ENCODE peak calls at places on chromosomes 11 and 22, in five cellular contexts. T is neuronal stem cell, J is H9, H is H1, U is mesenchymal stem cell. B is an unnamed sample.

GRCh38 chr22:28983788-28984441 is 77.7 kb downstream of the C22orf31 start:
- DNase-seq in U (no peak), J (no peak), H (no peak), T (no peak), B (peak)

GRCh38 chr11:131278472-131278871 is 91.9 kb upstream of the NTM start:
- DNase-seq in H (no peak), J (no peak), U (no peak), T (no peak), B (no peak)

GRCh38 chr11:3947084-3947483 is 91.6 kb downstream of the STIM1 start:
- DNase-seq in T (no peak), U (peak), J (no peak), H (no peak), B (no peak)

GRCh38 chr22:32788884-32789624 is 12.5 kb upstream of the TIMP3 start:
- DNase-seq in H (no peak), J (no peak), U (no peak), T (no peak), B (peak)

GRCh38 chr22:31082606-31083376 is 1.7 kb downstream of the SMTN start:
- DNase-seq in T (no peak), J (peak), H (peak), U (peak), B (peak)

GRCh38 chr11:133123371-133123770 is 408.9 kb downstream of the OPCML start:
- DNase-seq in U (no peak), H (no peak), J (no peak), T (no peak), B (no peak)

GRCh38 chr22:40703174-40703573 is 23.9 kb downstream of the MCHR1 start:
- DNase-seq in U (no peak), T (no peak), J (no peak), H (no peak), B (no peak)

GRCh38 chr11:18243783-18244362 is 4.6 kb downstream of the SAA2 start:
- DNase-seq in T (peak), J (peak), H (peak), U (peak), B (peak)

GRCh38 chr11:1153105-1153950 is 4.4 kb upstream of the MUC5AC start:
- DNase-seq in H (no peak), U (no peak), T (no peak), J (peak), B (no peak)

GRCh38 chr11:86523738-86524602 is 148.4 kb downstream of the ME3 start:
- DNase-seq in U (peak), J (no peak), T (no peak), H (no peak), B (peak)

GRCh38 chr22:16559056-16559955 is 33.3 kb downstream of the CCT8L2 start:
- DNase-seq in J (no peak), H (no peak), U (no peak), T (no peak), B (no peak)

GRCh38 chr11:106821291-106821690 is 197.0 kb downstream of the GUCY1A2 start:
- DNase-seq in H (no peak), T (peak), U (no peak), J (no peak), B (no peak)

GRCh38 chr11:124676386-124676785 is 2.7 kb downstream of the SPA17 start:
- DNase-seq in T (no peak), H (no peak), U (no peak), J (no peak), B (no peak)

GRCh38 chr22:26800858-26801257 is 143.5 kb downstream of the MIAT start:
- DNase-seq in J (peak), H (peak), U (peak), T (peak), B (no peak)

GRCh38 chr11:129814244-129814992 is 1.2 kb upstream of the TMEM45B start:
- DNase-seq in T (no peak), U (no peak), H (no peak), J (no peak), B (no peak)

GRCh38 chr22:48603621-48604320 is 1223.9 kb downstream of the BRD1 start:
- DNase-seq in U (no peak), J (no peak), T (no peak), H (no peak), B (no peak)
- H3K27ac ChIP-seq in U (no peak), J (no peak), T (no peak), H (no peak), B (no peak)

DNA sequence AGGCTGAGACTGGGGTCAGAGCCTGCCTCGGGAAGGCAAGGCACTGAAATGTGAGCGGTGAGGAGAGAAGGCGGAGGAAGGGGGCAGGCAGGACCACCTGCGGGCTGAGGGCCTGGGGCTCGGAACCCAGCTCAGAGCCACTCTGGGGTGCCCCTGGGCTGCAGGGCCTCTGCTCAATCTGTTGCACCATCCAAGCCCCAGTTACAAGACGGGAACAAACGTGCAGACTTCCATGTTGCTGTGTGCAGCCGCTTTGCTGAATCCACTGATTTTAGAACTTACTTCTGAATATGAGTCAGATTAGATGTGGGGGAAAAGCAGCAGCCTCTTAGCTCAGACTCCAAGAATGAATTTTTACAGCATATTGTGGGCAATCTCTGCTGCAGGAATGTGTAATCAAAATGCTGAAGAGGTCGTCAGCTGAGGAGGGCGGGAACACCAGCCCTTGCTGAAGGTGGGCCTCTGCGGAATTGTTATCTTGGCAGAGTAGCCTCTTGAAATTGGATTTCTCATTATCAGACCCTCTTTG is 21.6 kb downstream of the PARVG start:
- DNase-seq in U (peak), T (no peak), J (no peak), H (no peak), B (no peak)
- H4K8ac ChIP-seq in U (no peak), T (peak), J (no peak), H (peak), B (no peak)

GRCh38 chr11:68965901-68966868 is 14.6 kb downstream of the MRGPRD start:
- DNase-seq in J (no peak), U (no peak), H (no peak), T (no peak), B (no peak)
- H2BK12ac ChIP-seq in J (no peak), U (no peak), H (no peak), T (no peak), B (no peak)

GRCh38 chr11:19344661-19345518 is 104.1 kb upstream of the E2F8 start:
- DNase-seq in T (peak), J (peak), U (peak), H (peak), B (peak)
- H3K27ac ChIP-seq in T (no peak), J (no peak), U (no peak), H (no peak), B (no peak)

GRCh38 chr22:37802310-37803194 is 5.2 kb upstream of the GCAT start:
- DNase-seq in H (peak), U (peak), J (peak), T (peak), B (peak)
- H4K8ac ChIP-seq in H (peak), U (peak), J (no peak), T (no peak), B (peak)

GRCh38 chr11:75132080-75132479 is 18.8 kb upstream of the SLCO2B1 start:
- DNase-seq in U (no peak), T (no peak), J (no peak), H (no peak), B (no peak)
- H2BK12ac ChIP-seq in U (no peak), T (no peak), J (no peak), H (no peak), B (no peak)

B was measured in trophoblast cell.